ENCODE peak calls at places on chromosomes 13 and 19, in ten cellular contexts. J is body of pancreas, S is neural progenitor cell, B is Panc1, M is upper lobe of right lung, L is stomach, D is psoas muscle, E is cardiac muscle cell, Q is upper lobe of left lung, Y is brain microvascular endothelial cell. F is an unnamed sample.

GRCh38 chr19:32779082-32779481 is 59.5 kb downstream of the TDRD12 start:
- DNase-seq in L (no peak), S (no peak), M (no peak), E (no peak), Q (no peak), Y (no peak), B (no peak), J (no peak), D (no peak), F (no peak)

GRCh38 chr13:20118268-20119140 is 42.3 kb downstream of the GJA3 start:
- DNase-seq in D (peak; percentile 64), E (peak; percentile 68), Q (peak; percentile 89), B (no peak), J (peak; percentile 80), L (peak; percentile 74), S (peak; percentile 63), Y (no peak), M (peak; percentile 91), F (no peak)

GRCh38 chr19:33819875-33820781 is 23.5 kb downstream of the KCTD15 start:
- DNase-seq in D (peak; percentile 87), Q (peak; percentile 95), B (no peak), E (peak; percentile 91), M (peak; percentile 95), S (peak; percentile 80), J (peak; percentile 75), Y (peak; percentile 23), L (peak; percentile 88), F (peak; percentile 92)

GRCh38 chr19:2048959-2049740 is 1.9 kb downstream of the MKNK2 start:
- DNase-seq in E (no peak), Y (no peak), S (peak; percentile 24), L (no peak), Q (peak; percentile 70), B (no peak), D (peak; percentile 72), J (peak; percentile 64), M (peak; percentile 77), F (no peak)

GRCh38 chr19:45499196-45500180 is 1.2 kb downstream of the PPM1N start:
- DNase-seq in S (peak; percentile 86), L (no peak), B (no peak), Q (no peak), M (peak; percentile 72), Y (no peak), J (peak; percentile 40), D (peak; percentile 80), E (peak; percentile 46), F (peak; percentile 56)

GRCh38 chr19:18044825-18045304 is 36.9 kb downstream of the ARRDC2 start:
- DNase-seq in J (peak; percentile 85), Q (no peak), S (peak; percentile 28), E (peak; percentile 76), Y (peak; percentile 62), M (peak; percentile 89), L (peak; percentile 86), B (no peak), D (peak; percentile 85), F (peak; percentile 40)

GRCh38 chr13:54965881-54966280 is 1937.3 kb downstream of the OLFM4 start:
- DNase-seq in E (no peak), L (no peak), S (no peak), D (no peak), J (no peak), Q (no peak), Y (no peak), M (no peak), B (no peak), F (peak; percentile 8)

GRCh38 chr19:55678121-55678671 is 3.2 kb downstream of the EPN1 start:
- DNase-seq in L (peak; percentile 43), J (no peak), E (no peak), D (peak; percentile 67), B (no peak), S (no peak), Y (no peak), M (no peak), Q (peak; percentile 78), F (no peak)

GRCh38 chr19:8695501-8695900 is 3.1 kb downstream of the ACTL9 start:
- DNase-seq in Y (no peak), S (no peak), B (no peak), J (no peak), D (no peak), Q (no peak), M (no peak), L (no peak), E (no peak), F (no peak)
- H3K4me3 ChIP-seq in Y (no peak overlapping the region), S (no peak overlapping the region), B (no peak overlapping the region), J (no peak overlapping the region), D (no peak overlapping the region), Q (no peak overlapping the region), M (no peak overlapping the region), L (no peak overlapping the region), E (no peak overlapping the region), F (no peak overlapping the region)

DNA sequence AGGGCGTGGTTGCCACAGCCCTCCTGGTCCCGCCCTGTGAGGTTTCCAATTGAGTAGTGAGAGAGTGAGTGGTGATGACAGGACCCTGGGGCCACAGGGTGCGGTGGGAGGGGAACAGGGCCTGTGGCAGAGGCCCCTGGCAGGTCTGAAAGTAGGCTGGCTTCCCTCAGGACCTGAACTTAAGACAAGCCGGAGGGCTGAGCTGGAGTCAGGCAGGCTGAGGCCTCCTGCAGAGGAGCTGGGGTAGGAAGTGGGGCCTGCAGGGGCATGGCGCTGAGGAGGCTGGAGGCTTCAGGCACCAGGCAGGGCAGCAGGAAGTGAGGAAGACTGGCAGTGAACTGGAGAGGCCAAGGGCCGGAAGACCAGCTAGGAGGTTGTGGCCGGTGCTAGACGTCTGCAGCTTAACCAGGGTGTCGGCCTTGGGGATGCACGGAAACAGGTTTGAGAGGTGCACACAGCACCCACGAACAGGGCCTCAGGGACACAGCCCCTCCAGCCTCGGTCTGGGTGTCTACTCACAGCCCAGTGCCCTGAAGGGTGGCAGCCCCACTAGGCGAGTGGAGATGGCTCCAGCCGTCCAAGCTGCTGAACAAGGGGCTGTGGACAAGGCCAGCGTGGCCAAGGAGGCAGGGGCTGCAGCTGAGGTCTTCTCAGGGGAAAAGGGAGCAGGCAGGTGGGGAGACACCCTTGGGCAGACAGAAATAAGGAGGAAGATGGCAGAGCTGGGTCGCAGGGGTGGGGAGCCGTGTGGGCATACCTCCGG is 17.8 kb downstream of the POP4 start:
- DNase-seq in B (no peak), Y (no peak), J (no peak), E (no peak), D (no peak), L (no peak), M (no peak), Q (no peak), S (no peak), F (no peak)
- TF ChIP-seq CTCF in B (no peak), Y (no peak), J (no peak), E (no peak), D (no peak), L (no peak), M (no peak), Q (no peak), S (no peak), F (no peak)

GRCh38 chr19:19275166-19275565 is 2.1 kb upstream of the TM6SF2 start:
- DNase-seq in Q (peak; percentile 38), Y (no peak), L (no peak), B (no peak), S (no peak), J (no peak), D (no peak), M (no peak), E (no peak), F (no peak)
- H3K36me3 ChIP-seq in Q (peaks cover 50% of the 10 kb centered on the region), Y (peaks cover 26% of the 10 kb centered on the region), L (peaks cover 52% of the 10 kb centered on the region), B (no peaks in the 10 kb centered on the region), S (no peaks in the 10 kb centered on the region), J (peaks cover 13% of the 10 kb centered on the region), D (no peaks in the 10 kb centered on the region), M (peaks cover 40% of the 10 kb centered on the region), E (peaks cover 19% of the 10 kb centered on the region), F (peaks cover 15% of the 10 kb centered on the region)

DNA sequence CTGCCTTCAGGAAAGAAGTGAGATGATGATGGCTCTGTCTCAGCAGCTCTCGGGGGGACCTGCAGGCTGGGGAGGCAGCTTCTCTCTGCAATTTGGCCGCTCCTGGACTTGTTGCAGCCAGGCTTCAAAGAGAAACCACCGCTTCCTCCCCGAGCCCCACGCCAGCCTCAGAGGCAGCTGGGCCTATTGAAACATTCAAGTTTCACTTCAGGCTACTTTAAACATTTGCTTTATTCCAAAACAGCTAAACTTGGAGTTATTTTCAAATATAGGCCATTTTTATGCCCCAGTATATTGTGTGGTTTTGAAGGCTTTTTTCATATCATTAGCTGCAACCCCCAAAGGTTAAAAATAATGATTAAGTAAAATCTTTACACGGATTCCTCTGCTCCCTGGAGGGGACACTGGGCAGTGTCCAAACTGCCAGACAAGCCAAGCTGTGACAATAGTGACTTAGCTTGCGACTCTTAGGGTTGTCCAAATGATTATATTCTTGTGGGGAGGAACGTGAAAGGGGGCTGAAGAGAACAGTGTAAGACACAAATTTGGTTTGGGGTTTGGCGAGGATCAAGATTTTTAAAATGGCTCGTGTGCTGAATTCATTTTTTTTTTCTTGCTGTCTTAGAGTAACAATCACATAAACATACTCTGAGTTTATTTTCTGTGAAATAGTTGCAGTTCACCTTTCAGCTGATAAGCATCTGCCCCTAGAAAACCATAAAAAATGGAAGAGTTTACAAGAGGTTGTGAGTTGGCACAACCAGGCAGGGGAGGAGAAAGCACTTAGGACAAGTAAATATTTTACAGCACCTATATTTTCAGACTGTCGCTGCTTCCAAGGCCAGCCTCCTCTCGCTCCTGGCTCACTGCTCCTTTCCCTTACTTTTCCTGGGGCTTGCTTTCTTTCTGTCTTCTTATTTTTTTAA is 330.6 kb downstream of the DLEU7 start:
- DNase-seq in E (peak; percentile 70), D (peak; percentile 73), Q (peak; percentile 32), L (peak; percentile 77), Y (peak; percentile 45), M (peak; percentile 81), J (peak; percentile 48), S (peak; percentile 28), B (no peak), F (no peak)
- H3K4me3 ChIP-seq in E (no peak overlapping the region), D (peak overlapping the region; percentile 47), Q (peak overlapping the region; percentile 19), L (peak overlapping the region; percentile 24), Y (peak overlapping the region; percentile 7), M (peak overlapping the region; percentile 39), J (no peak overlapping the region), S (no peak overlapping the region), B (peak overlapping the region; percentile 49), F (no peak overlapping the region)

DNA sequence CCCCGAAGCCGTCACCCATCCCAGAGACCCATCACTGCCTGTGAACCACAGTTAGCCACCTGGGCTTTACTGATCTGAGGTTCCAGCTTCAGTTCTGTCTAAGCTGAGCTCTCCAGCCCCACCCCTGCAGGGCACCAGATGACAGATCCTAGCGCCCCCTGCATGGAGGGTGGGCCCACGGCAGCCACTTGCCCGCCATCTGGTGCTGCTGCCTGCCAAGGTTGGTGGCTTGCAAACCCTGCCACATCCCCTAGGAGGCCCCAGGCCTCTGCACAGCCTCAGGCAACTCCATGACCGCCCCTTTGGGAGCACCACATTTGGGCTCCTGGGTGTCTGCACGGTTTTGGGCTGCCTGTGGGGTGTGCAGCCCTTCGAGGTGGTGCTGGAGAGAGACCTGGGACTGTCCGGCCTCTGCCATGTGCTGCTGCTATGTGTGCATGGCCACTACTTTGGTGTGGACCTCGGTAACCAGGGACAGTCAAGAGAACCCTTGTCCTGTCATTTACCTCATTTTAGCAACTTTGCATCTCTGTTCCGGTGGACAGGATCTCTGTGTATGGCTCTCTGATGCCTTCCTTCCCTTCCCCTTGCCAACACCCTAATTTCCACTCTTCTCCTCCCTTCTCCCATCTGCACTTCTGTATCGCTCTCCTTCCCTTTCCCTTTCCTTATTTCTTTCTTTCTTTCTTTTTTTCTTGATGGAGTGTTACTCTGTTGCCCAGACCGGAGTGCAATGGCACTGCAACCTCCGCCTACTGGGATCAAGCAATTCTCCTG is 17.4 kb upstream of the SDHAF1 start:
- DNase-seq in E (no peak), Y (no peak), J (no peak), B (no peak), Q (peak; percentile 66), D (no peak), M (no peak), S (peak; percentile 79), L (no peak), F (no peak)
- TF ChIP-seq CTCF in E (peak; percentile 6), Y (peak; percentile 32), J (no peak), B (no peak), Q (no peak), D (no peak), M (no peak), S (peak; percentile 56), L (no peak), F (no peak)